ENCODE peak calls at places on chromosomes 13 and 19, in five cellular contexts. W is IMR-90, V is H1, Y is trophoblast cell, L is H9. U is an unnamed sample.

GRCh38 chr13:55497486-55497885 is 1643.2 kb upstream of the PRR20A start:
- DNase-seq in V (no peak), W (no peak), L (no peak), Y (no peak), U (no peak)

GRCh38 chr19:46021531-46022041 is 1.3 kb downstream of the PGLYRP1 start:
- DNase-seq in V (no peak), W (no peak), L (peak; percentile 69), Y (no peak), U (no peak)

GRCh38 chr13:99027260-99027659 is 49.4 kb upstream of the DOCK9 start:
- DNase-seq in Y (no peak), W (no peak), V (no peak), L (no peak), U (no peak)

GRCh38 chr13:28353679-28354078 is 141.2 kb downstream of the FLT1 start:
- DNase-seq in Y (no peak), W (no peak), V (no peak), L (no peak), U (no peak)

GRCh38 chr19:34355201-34355600 is 9.8 kb upstream of the GPI start:
- DNase-seq in L (no peak), Y (no peak), V (no peak), W (no peak), U (no peak)

GRCh38 chr13:28413999-28414398 is 80.9 kb downstream of the FLT1 start:
- DNase-seq in L (no peak), Y (no peak), V (no peak), W (no peak), U (no peak)

GRCh38 chr13:21576424-21576823 is 27.5 kb downstream of the MICU2 start:
- DNase-seq in L (no peak), V (no peak), W (peak; percentile 33), Y (no peak), U (no peak)

GRCh38 chr19:19552811-19553210 is 14.7 kb downstream of the CILP2 start:
- DNase-seq in V (no peak), Y (no peak), L (peak; percentile 84), W (no peak), U (no peak)

GRCh38 chr19:56201973-56202372 is at the start of gene ZSCAN5C:
- DNase-seq in Y (no peak), W (no peak), L (no peak), V (no peak), U (no peak)

GRCh38 chr19:21468791-21469190 is 36.6 kb upstream of the ZNF429 start:
- DNase-seq in L (peak; percentile 57), W (no peak), V (no peak), Y (no peak), U (no peak)

GRCh38 chr13:74251778-74252519 is 117.7 kb upstream of the KLF12 start:
- DNase-seq in W (no peak), V (no peak), Y (no peak), L (no peak), U (no peak)

GRCh38 chr13:50550151-50550550 is 293.3 kb downstream of the DLEU7 start:
- DNase-seq in W (no peak), L (no peak), V (no peak), Y (no peak), U (no peak)

GRCh38 chr19:44577566-44577874 is 35.8 kb upstream of the IGSF23 start:
- DNase-seq in W (no peak), Y (no peak), V (no peak), L (no peak), U (no peak)

GRCh38 chr13:85853901-85854663 is 54.9 kb upstream of the SLITRK6 start:
- DNase-seq in L (no peak), V (no peak), W (no peak), Y (no peak), U (no peak)

GRCh38 chr13:98466634-98467236 is 110.2 kb downstream of the STK24 start:
- DNase-seq in L (peak; percentile 77), W (peak; percentile 55), V (no peak), Y (peak; percentile 19), U (no peak)

GRCh38 chr19:3471954-3472655 is 8.2 kb downstream of the SMIM24 start:
- DNase-seq in W (no peak), Y (no peak), L (no peak), V (no peak), U (no peak)

GRCh38 chr13:83496501-83496900 is 385.8 kb downstream of the SLITRK1 start:
- DNase-seq in L (no peak), V (no peak), Y (no peak), W (no peak), U (no peak)

GRCh38 chr13:75537401-75538365 is at the start of gene COMMD6:
- DNase-seq in V (peak; percentile 91), W (peak; percentile 87), Y (peak; percentile 96), L (peak; percentile 95), U (peak; percentile 80)
- H3K4ac ChIP-seq in V (no peak within 1 kb of the TSS), W (peak within 1 kb of the TSS; percentile 96), Y (peak within 1 kb of the TSS; percentile 43), L (no peak within 1 kb of the TSS), U (no peak within 1 kb of the TSS)

DNA sequence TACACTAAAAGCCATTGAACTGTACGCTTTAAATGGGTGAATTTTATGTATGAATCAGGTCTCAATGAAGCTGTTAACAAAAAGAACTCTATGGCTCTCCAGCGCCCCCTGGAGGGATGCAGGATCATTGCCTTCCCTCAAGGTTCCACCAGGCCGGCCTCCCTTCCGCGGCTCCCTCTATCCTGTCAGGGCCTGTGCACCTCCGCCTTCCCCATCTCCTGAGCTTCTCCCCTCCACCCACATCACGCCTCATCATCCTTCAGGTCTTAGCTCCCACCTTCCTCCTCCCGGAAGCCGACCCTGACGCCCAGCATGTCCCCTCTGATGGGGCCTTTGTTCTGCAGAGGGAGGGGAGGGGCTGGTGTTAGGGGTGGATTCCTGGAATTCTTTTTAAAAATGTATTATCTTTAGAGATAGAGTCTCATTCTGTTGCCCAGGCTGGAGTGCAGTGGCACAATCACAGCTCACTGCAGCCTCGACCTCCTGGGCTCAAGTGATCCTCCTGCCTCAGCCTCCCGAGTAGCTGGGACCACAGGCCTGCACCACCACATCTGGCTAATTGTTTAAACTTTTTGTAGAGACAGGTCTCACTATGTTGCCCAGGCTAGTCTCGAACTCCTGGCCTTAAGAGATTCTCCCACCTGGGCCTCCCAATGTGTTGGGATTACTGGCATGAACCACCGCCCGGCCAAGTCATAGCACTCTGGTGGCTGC is 27.7 kb downstream of the MEIS3 start:
- DNase-seq in L (peak; percentile 95), W (peak; percentile 66), Y (peak; percentile 73), V (peak; percentile 89), U (peak; percentile 52)
- H3K4ac ChIP-seq in L (peak overlapping the region; percentile 73), W (no peak overlapping the region), Y (no peak overlapping the region), V (peak overlapping the region; percentile 97), U (no peak overlapping the region)

GRCh38 chr13:79405501-79405830 is 589 bp downstream of the RBM26 start:
- DNase-seq in Y (no peak), L (peak; percentile 34), V (no peak), W (no peak), U (no peak)

GRCh38 chr13:79404985-79405384 is 1.1 kb downstream of the RBM26 start:
- DNase-seq in Y (no peak), L (no peak), V (no peak), W (no peak), U (no peak)

GRCh38 chr13:79406597-79406908 is 498 bp upstream of the RBM26 start:
- DNase-seq in L (no peak), V (no peak), Y (no peak), W (no peak), U (no peak)

GRCh38 chr13:79407349-79407979 is 1.4 kb upstream of the RBM26 start:
- DNase-seq in Y (no peak), V (no peak), L (no peak), W (no peak), U (no peak)

DNA sequence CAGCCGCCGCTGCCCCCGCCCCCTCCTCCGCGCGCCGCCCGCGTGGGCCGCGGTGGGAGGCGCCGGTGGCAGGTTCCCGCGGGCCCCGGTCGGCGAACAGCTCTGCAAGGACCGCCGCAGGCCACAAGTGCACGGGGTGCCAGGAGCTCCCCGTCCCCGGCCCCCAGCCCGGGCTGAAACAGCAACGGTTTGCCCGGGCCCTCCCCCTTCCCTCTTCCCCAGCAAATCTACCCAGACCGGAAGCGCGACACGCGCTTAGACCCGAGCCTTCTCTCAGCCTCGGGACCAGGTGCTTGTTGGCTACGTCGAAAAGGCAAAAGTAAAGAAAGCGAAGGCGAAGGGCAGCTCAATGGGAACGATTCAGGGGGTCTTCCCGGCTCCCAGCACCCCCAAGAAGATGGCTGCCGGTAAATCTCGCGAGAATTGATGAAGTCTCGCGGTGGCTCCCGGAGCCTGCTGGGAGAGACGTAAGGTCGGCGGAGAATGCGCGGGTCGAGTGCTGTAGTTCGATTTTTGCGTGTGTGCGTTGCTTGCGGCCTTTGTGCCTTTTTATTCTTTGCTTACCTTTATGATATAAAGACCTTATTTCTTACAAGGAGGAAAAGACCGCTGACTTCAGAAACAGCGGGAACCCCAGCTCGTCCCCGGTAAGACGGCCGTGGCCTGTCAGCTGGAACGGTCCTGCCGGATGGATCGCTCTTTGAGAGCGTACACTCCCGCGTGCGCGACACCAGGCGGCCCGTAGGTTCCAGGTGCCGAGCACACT is at the start of gene RBM26:
- DNase-seq in V (peak; percentile 82), Y (peak; percentile 89), L (peak; percentile 93), W (peak; percentile 94), U (peak; percentile 97)
- H3K4ac ChIP-seq in V (peak within 1 kb of the TSS; percentile 65), Y (peak within 1 kb of the TSS; percentile 99), L (no peak within 1 kb of the TSS), W (peak within 1 kb of the TSS; percentile 100), U (no peak within 1 kb of the TSS)

GRCh38 chr19:55080121-55080914 is 4.6 kb downstream of the EPS8L1 start:
- DNase-seq in L (peak; percentile 92), Y (peak; percentile 54), W (peak; percentile 55), V (no peak), U (no peak)
- H3K4ac ChIP-seq in L (no peak overlapping the region), Y (no peak overlapping the region), W (peak overlapping the region; percentile 77), V (peak overlapping the region; percentile 82), U (peak overlapping the region; percentile 68)

U was measured in neuronal stem cell.